ENCODE peak calls at places on chromosomes 1 and 21, in five cellular contexts. One of them, this sample, is unnamed.

GRCh38 chr1:114167226-114167625 is 13.6 kb upstream of the SYT6 start:
- DNase-seq in suprapubic skin: no peak
- DNase-seq in psoas muscle: no peak
- DNase-seq in CD8-positive, alpha-beta T cell: no peak
- DNase-seq in HL-60: peak
- DNase-seq in this sample: no peak

GRCh38 chr1:231126181-231126580 is 35.7 kb upstream of the TRIM67 start:
- DNase-seq in suprapubic skin: no peak
- DNase-seq in psoas muscle: no peak
- DNase-seq in CD8-positive, alpha-beta T cell: no peak
- DNase-seq in HL-60: no peak
- DNase-seq in this sample: no peak

GRCh38 chr21:26136686-26137085 is 33.9 kb downstream of the APP start:
- DNase-seq in suprapubic skin: no peak
- DNase-seq in psoas muscle: no peak
- DNase-seq in CD8-positive, alpha-beta T cell: no peak
- DNase-seq in HL-60: peak
- DNase-seq in this sample: no peak

GRCh38 chr1:227541796-227542152 is 21.6 kb upstream of the ZNF678 start:
- DNase-seq in suprapubic skin: no peak
- DNase-seq in psoas muscle: no peak
- DNase-seq in CD8-positive, alpha-beta T cell: no peak
- DNase-seq in HL-60: no peak
- DNase-seq in this sample: no peak

GRCh38 chr1:214441119-214441518 is 110.3 kb downstream of the PTPN14 start:
- DNase-seq in suprapubic skin: no peak
- DNase-seq in psoas muscle: no peak
- DNase-seq in CD8-positive, alpha-beta T cell: no peak
- DNase-seq in HL-60: peak
- DNase-seq in this sample: peak

GRCh38 chr1:33306061-33306460 is 14.8 kb downstream of the A3GALT2 start:
- DNase-seq in suprapubic skin: no peak
- DNase-seq in psoas muscle: no peak
- DNase-seq in CD8-positive, alpha-beta T cell: no peak
- DNase-seq in HL-60: no peak
- DNase-seq in this sample: no peak

GRCh38 chr1:245326396-245326795 is 171.6 kb downstream of the KIF26B start:
- DNase-seq in suprapubic skin: no peak
- DNase-seq in psoas muscle: no peak
- DNase-seq in CD8-positive, alpha-beta T cell: no peak
- DNase-seq in HL-60: no peak
- DNase-seq in this sample: no peak

GRCh38 chr1:173052681-173053196 is 2.0 kb upstream of the TNFSF18 start:
- DNase-seq in suprapubic skin: no peak
- DNase-seq in psoas muscle: no peak
- DNase-seq in CD8-positive, alpha-beta T cell: no peak
- DNase-seq in HL-60: no peak
- DNase-seq in this sample: peak

GRCh38 chr1:244657421-244657820 is 4.5 kb downstream of the DESI2 start:
- DNase-seq in suprapubic skin: no peak
- DNase-seq in psoas muscle: no peak
- DNase-seq in CD8-positive, alpha-beta T cell: no peak
- DNase-seq in HL-60: no peak
- DNase-seq in this sample: no peak

GRCh38 chr1:88763649-88764406 is 79.8 kb downstream of the PKN2 start:
- DNase-seq in suprapubic skin: no peak
- DNase-seq in psoas muscle: no peak
- DNase-seq in CD8-positive, alpha-beta T cell: no peak
- DNase-seq in HL-60: no peak
- DNase-seq in this sample: peak

GRCh38 chr1:41645062-41645461 is 160.6 kb upstream of the EDN2 start:
- DNase-seq in suprapubic skin: peak
- DNase-seq in psoas muscle: no peak
- DNase-seq in CD8-positive, alpha-beta T cell: no peak
- DNase-seq in HL-60: no peak
- DNase-seq in this sample: no peak

GRCh38 chr1:17118706-17119075 is 560 bp downstream of the PADI2 start:
- DNase-seq in suprapubic skin: no peak
- DNase-seq in psoas muscle: peak
- DNase-seq in CD8-positive, alpha-beta T cell: no peak
- DNase-seq in HL-60: no peak
- DNase-seq in this sample: no peak

GRCh38 chr1:17119744-17120482 is 662 bp upstream of the PADI2 start:
- DNase-seq in suprapubic skin: no peak
- DNase-seq in psoas muscle: no peak
- DNase-seq in CD8-positive, alpha-beta T cell: no peak
- DNase-seq in HL-60: peak
- DNase-seq in this sample: no peak

GRCh38 chr1:17120483-17120882 is 1.2 kb upstream of the PADI2 start:
- DNase-seq in suprapubic skin: no peak
- DNase-seq in psoas muscle: no peak
- DNase-seq in CD8-positive, alpha-beta T cell: no peak
- DNase-seq in HL-60: no peak
- DNase-seq in this sample: no peak

GRCh38 chr1:17118268-17118667 is 983 bp downstream of the PADI2 start:
- DNase-seq in suprapubic skin: no peak
- DNase-seq in psoas muscle: peak
- DNase-seq in CD8-positive, alpha-beta T cell: no peak
- DNase-seq in HL-60: no peak
- DNase-seq in this sample: no peak

GRCh38 chr1:17119076-17119743 is at the start of gene PADI2:
- DNase-seq in suprapubic skin: no peak
- DNase-seq in psoas muscle: peak
- DNase-seq in CD8-positive, alpha-beta T cell: peak
- DNase-seq in HL-60: peak
- DNase-seq in this sample: peak
- H3K4me3 ChIP-seq in suprapubic skin: peak
- H3K4me3 ChIP-seq in psoas muscle: peak
- H3K4me3 ChIP-seq in CD8-positive, alpha-beta T cell: peak
- H3K4me3 ChIP-seq in HL-60: peak
- H3K4me3 ChIP-seq in this sample: no peak

GRCh38 chr1:205810448-205811157 is 2.4 kb downstream of the SLC41A1 start:
- DNase-seq in suprapubic skin: no peak
- DNase-seq in psoas muscle: no peak
- DNase-seq in CD8-positive, alpha-beta T cell: no peak
- DNase-seq in HL-60: no peak
- DNase-seq in this sample: no peak
- TF ChIP-seq CTCF in suprapubic skin: no peak
- TF ChIP-seq CTCF in psoas muscle: no peak
- TF ChIP-seq CTCF in CD8-positive, alpha-beta T cell: no peak
- TF ChIP-seq CTCF in HL-60: no peak
- TF ChIP-seq CTCF in this sample: peak

GRCh38 chr1:61079276-61079897 is 3.0 kb upstream of the NFIA start:
- DNase-seq in suprapubic skin: no peak
- DNase-seq in psoas muscle: no peak
- DNase-seq in CD8-positive, alpha-beta T cell: no peak
- DNase-seq in HL-60: no peak
- DNase-seq in this sample: peak

GRCh38 chr1:61078611-61079010 is 3.8 kb upstream of the NFIA start:
- DNase-seq in suprapubic skin: no peak
- DNase-seq in psoas muscle: no peak
- DNase-seq in CD8-positive, alpha-beta T cell: no peak
- DNase-seq in HL-60: no peak
- DNase-seq in this sample: no peak

GRCh38 chr1:61080408-61081134 is 1.8 kb upstream of the NFIA start:
- DNase-seq in suprapubic skin: no peak
- DNase-seq in psoas muscle: no peak
- DNase-seq in CD8-positive, alpha-beta T cell: no peak
- DNase-seq in HL-60: no peak
- DNase-seq in this sample: no peak

GRCh38 chr1:61081135-61081636 is 1.2 kb upstream of the NFIA start:
- DNase-seq in suprapubic skin: no peak
- DNase-seq in psoas muscle: no peak
- DNase-seq in CD8-positive, alpha-beta T cell: no peak
- DNase-seq in HL-60: no peak
- DNase-seq in this sample: no peak

DNA sequence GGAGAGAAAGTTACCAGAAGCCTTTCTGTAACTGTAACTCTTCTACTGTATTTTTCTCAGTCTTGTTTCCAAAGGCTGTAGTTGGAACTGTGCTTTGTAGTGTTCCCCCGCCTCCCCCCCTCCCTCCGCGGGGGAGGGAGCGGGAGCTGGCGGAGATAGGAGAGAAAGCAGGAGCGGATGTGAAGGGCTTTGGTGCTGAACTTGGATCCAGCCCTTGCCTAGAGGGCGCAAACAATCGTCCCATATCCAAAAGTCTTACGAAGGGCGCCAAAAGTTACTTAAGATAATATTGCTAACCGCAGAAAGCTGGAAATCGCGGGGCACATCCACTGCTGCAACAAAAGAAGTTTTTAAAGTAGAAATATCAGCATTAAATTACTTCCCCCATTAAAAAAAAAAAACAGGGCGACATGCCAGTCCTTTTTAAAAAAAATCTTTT is 2.4 kb upstream of the NFIA start:
- DNase-seq in suprapubic skin: peak
- DNase-seq in psoas muscle: peak
- DNase-seq in CD8-positive, alpha-beta T cell: no peak
- DNase-seq in HL-60: peak
- DNase-seq in this sample: peak
- H3K4me3 ChIP-seq in suprapubic skin: peak
- H3K4me3 ChIP-seq in psoas muscle: peak
- H3K4me3 ChIP-seq in CD8-positive, alpha-beta T cell: no peak
- H3K4me3 ChIP-seq in HL-60: no peak
- H3K4me3 ChIP-seq in this sample: no peak

DNA sequence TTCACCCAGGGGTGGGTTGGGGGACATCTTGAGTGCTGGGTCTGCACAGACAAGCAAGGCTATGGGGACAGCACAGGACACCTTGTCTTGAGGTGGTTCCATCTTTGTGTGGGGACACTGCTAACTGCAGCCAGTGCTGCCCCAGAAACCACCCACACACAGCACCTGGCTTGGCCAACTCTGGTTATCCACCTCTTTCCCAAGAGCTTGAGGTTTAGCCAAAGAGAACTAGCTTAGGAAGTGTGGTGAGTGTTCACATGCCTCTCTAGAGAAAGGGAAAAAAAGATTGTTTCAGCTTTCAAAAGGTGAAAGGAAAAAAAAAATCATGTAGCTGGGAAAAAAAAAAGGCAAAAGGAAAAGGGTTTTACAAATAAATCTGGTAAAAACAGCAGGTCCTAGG is 32.4 kb downstream of the BCAR3 start:
- DNase-seq in suprapubic skin: no peak
- DNase-seq in psoas muscle: no peak
- DNase-seq in CD8-positive, alpha-beta T cell: no peak
- DNase-seq in HL-60: no peak
- DNase-seq in this sample: no peak
- TF ChIP-seq CTCF in suprapubic skin: no peak
- TF ChIP-seq CTCF in psoas muscle: no peak
- TF ChIP-seq CTCF in CD8-positive, alpha-beta T cell: no peak
- TF ChIP-seq CTCF in HL-60: no peak
- TF ChIP-seq CTCF in this sample: no peak

GRCh38 chr1:23422955-23423354 is 1.6 kb downstream of the TCEA3 start:
- DNase-seq in suprapubic skin: no peak
- DNase-seq in psoas muscle: no peak
- DNase-seq in CD8-positive, alpha-beta T cell: no peak
- DNase-seq in HL-60: no peak
- DNase-seq in this sample: no peak
- H3K4me3 ChIP-seq in suprapubic skin: peak
- H3K4me3 ChIP-seq in psoas muscle: peak
- H3K4me3 ChIP-seq in CD8-positive, alpha-beta T cell: peak
- H3K4me3 ChIP-seq in HL-60: no peak
- H3K4me3 ChIP-seq in this sample: no peak

GRCh38 chr1:155193275-155193990 is 14.3 kb downstream of the THBS3 start:
- DNase-seq in suprapubic skin: peak
- DNase-seq in psoas muscle: peak
- DNase-seq in CD8-positive, alpha-beta T cell: peak
- DNase-seq in HL-60: peak
- DNase-seq in this sample: peak
- TF ChIP-seq CTCF in suprapubic skin: peak
- TF ChIP-seq CTCF in psoas muscle: peak
- TF ChIP-seq CTCF in CD8-positive, alpha-beta T cell: peak
- TF ChIP-seq CTCF in HL-60: peak
- TF ChIP-seq CTCF in this sample: peak

GRCh38 chr1:232993555-232993954 is 43.1 kb downstream of the NTPCR start:
- DNase-seq in suprapubic skin: no peak
- DNase-seq in psoas muscle: no peak
- DNase-seq in CD8-positive, alpha-beta T cell: no peak
- DNase-seq in HL-60: no peak
- DNase-seq in this sample: no peak
- H3K4me3 ChIP-seq in suprapubic skin: no peak
- H3K4me3 ChIP-seq in psoas muscle: no peak
- H3K4me3 ChIP-seq in CD8-positive, alpha-beta T cell: no peak
- H3K4me3 ChIP-seq in HL-60: no peak
- H3K4me3 ChIP-seq in this sample: no peak

GRCh38 chr1:47529520-47530098 is 91.8 kb downstream of the FOXD2 start:
- DNase-seq in suprapubic skin: no peak
- DNase-seq in psoas muscle: no peak
- DNase-seq in CD8-positive, alpha-beta T cell: no peak
- DNase-seq in HL-60: no peak
- DNase-seq in this sample: no peak

GRCh38 chr1:47523812-47524170 is 85.9 kb downstream of the FOXD2 start:
- DNase-seq in suprapubic skin: no peak
- DNase-seq in psoas muscle: no peak
- DNase-seq in CD8-positive, alpha-beta T cell: no peak
- DNase-seq in HL-60: no peak
- DNase-seq in this sample: no peak

GRCh38 chr1:47522890-47523811 is 85.3 kb downstream of the FOXD2 start:
- DNase-seq in suprapubic skin: peak
- DNase-seq in psoas muscle: no peak
- DNase-seq in CD8-positive, alpha-beta T cell: no peak
- DNase-seq in HL-60: no peak
- DNase-seq in this sample: no peak

GRCh38 chr1:47524272-47524671 is 86.4 kb downstream of the FOXD2 start:
- DNase-seq in suprapubic skin: no peak
- DNase-seq in psoas muscle: no peak
- DNase-seq in CD8-positive, alpha-beta T cell: no peak
- DNase-seq in HL-60: no peak
- DNase-seq in this sample: no peak

GRCh38 chr1:47527653-47528272 is 89.9 kb downstream of the FOXD2 start:
- DNase-seq in suprapubic skin: no peak
- DNase-seq in psoas muscle: no peak
- DNase-seq in CD8-positive, alpha-beta T cell: no peak
- DNase-seq in HL-60: peak
- DNase-seq in this sample: peak
- TF ChIP-seq CTCF in suprapubic skin: no peak
- TF ChIP-seq CTCF in psoas muscle: peak
- TF ChIP-seq CTCF in CD8-positive, alpha-beta T cell: no peak
- TF ChIP-seq CTCF in HL-60: peak
- TF ChIP-seq CTCF in this sample: peak